ENCODE peak calls at places on chromosomes 6 and 20, in ten cellular contexts. One of them, this sample, is unnamed.

GRCh38 chr6:13528232-13528631 is 40.8 kb upstream of the GFOD1 start:
- DNase-seq in lung: no peak
- DNase-seq in coronary artery: no peak
- DNase-seq in IMR-90: no peak
- DNase-seq in H9: no peak
- DNase-seq in endothelial cell: no peak
- DNase-seq in nephron progenitor cell: no peak
- DNase-seq in body of pancreas: no peak
- DNase-seq in left ventricle myocardium inferior: no peak
- DNase-seq in WTC11: no peak
- DNase-seq in this sample: no peak

GRCh38 chr20:11585752-11586352 is 331.8 kb upstream of the BTBD3 start:
- DNase-seq in lung: no peak
- DNase-seq in coronary artery: no peak
- DNase-seq in IMR-90: peak
- DNase-seq in H9: no peak
- DNase-seq in endothelial cell: no peak
- DNase-seq in nephron progenitor cell: no peak
- DNase-seq in body of pancreas: no peak
- DNase-seq in left ventricle myocardium inferior: no peak
- DNase-seq in WTC11: no peak
- DNase-seq in this sample: no peak

GRCh38 chr20:21523895-21524294 is 10.0 kb upstream of the NKX2-2 start:
- DNase-seq in lung: no peak
- DNase-seq in coronary artery: peak
- DNase-seq in IMR-90: no peak
- DNase-seq in H9: no peak
- DNase-seq in endothelial cell: no peak
- DNase-seq in nephron progenitor cell: no peak
- DNase-seq in body of pancreas: no peak
- DNase-seq in left ventricle myocardium inferior: no peak
- DNase-seq in WTC11: no peak
- DNase-seq in this sample: no peak

GRCh38 chr6:45420909-45421699 is 43.4 kb upstream of the SUPT3H start:
- DNase-seq in lung: no peak
- DNase-seq in coronary artery: no peak
- DNase-seq in IMR-90: no peak
- DNase-seq in H9: no peak
- DNase-seq in endothelial cell: no peak
- DNase-seq in nephron progenitor cell: no peak
- DNase-seq in body of pancreas: no peak
- DNase-seq in left ventricle myocardium inferior: no peak
- DNase-seq in WTC11: no peak
- DNase-seq in this sample: peak

GRCh38 chr20:47502271-47502730 is 614 bp downstream of the NCOA3 start:
- DNase-seq in lung: no peak
- DNase-seq in coronary artery: no peak
- DNase-seq in IMR-90: peak
- DNase-seq in H9: no peak
- DNase-seq in endothelial cell: no peak
- DNase-seq in nephron progenitor cell: peak
- DNase-seq in body of pancreas: peak
- DNase-seq in left ventricle myocardium inferior: peak
- DNase-seq in WTC11: peak
- DNase-seq in this sample: no peak

GRCh38 chr6:157036245-157036681 is 259.1 kb downstream of the ARID1B start:
- DNase-seq in lung: peak
- DNase-seq in coronary artery: no peak
- DNase-seq in IMR-90: peak
- DNase-seq in H9: no peak
- DNase-seq in endothelial cell: no peak
- DNase-seq in nephron progenitor cell: no peak
- DNase-seq in body of pancreas: peak
- DNase-seq in left ventricle myocardium inferior: no peak
- DNase-seq in WTC11: no peak
- DNase-seq in this sample: no peak

GRCh38 chr20:10201321-10201870 is 17.2 kb upstream of the SNAP25 start:
- DNase-seq in lung: no peak
- DNase-seq in coronary artery: no peak
- DNase-seq in IMR-90: peak
- DNase-seq in H9: no peak
- DNase-seq in endothelial cell: no peak
- DNase-seq in nephron progenitor cell: no peak
- DNase-seq in body of pancreas: no peak
- DNase-seq in left ventricle myocardium inferior: no peak
- DNase-seq in WTC11: no peak
- DNase-seq in this sample: no peak

GRCh38 chr6:149031545-149032317 is 284.9 kb downstream of the UST start:
- DNase-seq in lung: no peak
- DNase-seq in coronary artery: no peak
- DNase-seq in IMR-90: peak
- DNase-seq in H9: no peak
- DNase-seq in endothelial cell: no peak
- DNase-seq in nephron progenitor cell: no peak
- DNase-seq in body of pancreas: peak
- DNase-seq in left ventricle myocardium inferior: no peak
- DNase-seq in WTC11: no peak
- DNase-seq in this sample: no peak

GRCh38 chr20:43949741-43950618 is 35.3 kb downstream of the TOX2 start:
- DNase-seq in lung: peak
- DNase-seq in coronary artery: no peak
- DNase-seq in IMR-90: no peak
- DNase-seq in H9: no peak
- DNase-seq in endothelial cell: no peak
- DNase-seq in nephron progenitor cell: no peak
- DNase-seq in body of pancreas: peak
- DNase-seq in left ventricle myocardium inferior: peak
- DNase-seq in WTC11: no peak
- DNase-seq in this sample: peak

GRCh38 chr20:59933849-59934585 is 580 bp upstream of the SYCP2 start:
- DNase-seq in lung: peak
- DNase-seq in coronary artery: peak
- DNase-seq in IMR-90: peak
- DNase-seq in H9: peak
- DNase-seq in endothelial cell: peak
- DNase-seq in nephron progenitor cell: peak
- DNase-seq in body of pancreas: peak
- DNase-seq in left ventricle myocardium inferior: peak
- DNase-seq in WTC11: peak
- DNase-seq in this sample: peak

GRCh38 chr6:11538049-11538798 is 675 bp downstream of the TMEM170B start:
- DNase-seq in lung: no peak
- DNase-seq in coronary artery: peak
- DNase-seq in IMR-90: no peak
- DNase-seq in H9: peak
- DNase-seq in endothelial cell: peak
- DNase-seq in nephron progenitor cell: peak
- DNase-seq in body of pancreas: peak
- DNase-seq in left ventricle myocardium inferior: peak
- DNase-seq in WTC11: peak
- DNase-seq in this sample: peak

GRCh38 chr6:11434565-11435326 is 102.8 kb upstream of the TMEM170B start:
- DNase-seq in lung: peak
- DNase-seq in coronary artery: no peak
- DNase-seq in IMR-90: peak
- DNase-seq in H9: no peak
- DNase-seq in endothelial cell: no peak
- DNase-seq in nephron progenitor cell: no peak
- DNase-seq in body of pancreas: peak
- DNase-seq in left ventricle myocardium inferior: no peak
- DNase-seq in WTC11: no peak
- DNase-seq in this sample: no peak

GRCh38 chr6:33197431-33198048 is 2.9 kb downstream of the RXRB start:
- DNase-seq in lung: peak
- DNase-seq in coronary artery: no peak
- DNase-seq in IMR-90: peak
- DNase-seq in H9: peak
- DNase-seq in endothelial cell: no peak
- DNase-seq in nephron progenitor cell: peak
- DNase-seq in body of pancreas: peak
- DNase-seq in left ventricle myocardium inferior: no peak
- DNase-seq in WTC11: peak
- DNase-seq in this sample: peak

DNA sequence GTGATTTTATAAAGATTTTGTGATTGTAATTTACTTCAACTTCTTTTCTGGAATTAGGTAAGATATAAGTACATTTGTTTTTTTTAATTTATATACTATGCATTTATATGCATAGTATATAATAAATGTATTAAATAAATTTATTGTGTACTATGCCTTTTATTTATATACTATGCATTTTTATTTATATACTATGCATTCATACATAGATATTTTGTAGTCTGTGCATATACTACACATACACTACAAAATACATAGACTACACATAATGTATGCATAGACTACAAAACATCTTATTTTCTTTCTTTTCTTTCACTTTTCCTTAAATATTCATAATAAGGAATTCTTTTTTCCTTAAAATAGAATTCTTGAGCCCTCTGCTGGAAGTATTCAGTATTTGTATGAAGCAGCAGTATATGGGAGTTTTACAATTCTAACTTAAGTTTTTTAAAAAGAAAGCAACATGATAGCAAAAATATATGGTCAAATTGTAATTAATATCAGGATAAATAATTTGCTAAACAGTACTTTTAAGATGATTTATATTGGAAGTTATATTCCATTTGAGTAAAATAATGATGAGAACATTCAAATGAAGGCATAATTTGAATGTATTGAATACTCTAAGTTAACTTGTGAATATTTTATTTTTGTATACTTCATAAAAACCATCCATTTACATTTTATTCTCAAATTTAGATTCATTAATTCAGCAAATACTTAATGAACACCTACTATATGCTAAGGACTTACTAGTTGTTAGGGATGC is 129.3 kb downstream of the KLHL32 start:
- DNase-seq in lung: no peak
- DNase-seq in coronary artery: no peak
- DNase-seq in IMR-90: peak
- DNase-seq in H9: no peak
- DNase-seq in endothelial cell: no peak
- DNase-seq in nephron progenitor cell: no peak
- DNase-seq in body of pancreas: no peak
- DNase-seq in left ventricle myocardium inferior: no peak
- DNase-seq in WTC11: no peak
- DNase-seq in this sample: no peak
- TF ChIP-seq CTCF in lung: no peak
- TF ChIP-seq CTCF in coronary artery: no peak
- TF ChIP-seq CTCF in IMR-90: peak
- TF ChIP-seq CTCF in H9: peak
- TF ChIP-seq CTCF in endothelial cell: peak
- TF ChIP-seq CTCF in nephron progenitor cell: peak
- TF ChIP-seq CTCF in body of pancreas: peak
- TF ChIP-seq CTCF in left ventricle myocardium inferior: peak
- TF ChIP-seq CTCF in WTC11: peak
- TF ChIP-seq CTCF in this sample: peak

GRCh38 chr6:88107241-88107640 is 58.9 kb downstream of the CNR1 start:
- DNase-seq in lung: no peak
- DNase-seq in coronary artery: no peak
- DNase-seq in IMR-90: no peak
- DNase-seq in H9: no peak
- DNase-seq in endothelial cell: no peak
- DNase-seq in nephron progenitor cell: no peak
- DNase-seq in body of pancreas: no peak
- DNase-seq in left ventricle myocardium inferior: no peak
- DNase-seq in WTC11: no peak
- DNase-seq in this sample: no peak

GRCh38 chr6:88105741-88106340 is 58.2 kb downstream of the SPACA1 start:
- DNase-seq in lung: no peak
- DNase-seq in coronary artery: no peak
- DNase-seq in IMR-90: no peak
- DNase-seq in H9: no peak
- DNase-seq in endothelial cell: no peak
- DNase-seq in nephron progenitor cell: no peak
- DNase-seq in body of pancreas: no peak
- DNase-seq in left ventricle myocardium inferior: no peak
- DNase-seq in WTC11: no peak
- DNase-seq in this sample: no peak
- TF ChIP-seq CTCF in lung: no peak
- TF ChIP-seq CTCF in coronary artery: no peak
- TF ChIP-seq CTCF in IMR-90: no peak
- TF ChIP-seq CTCF in H9: no peak
- TF ChIP-seq CTCF in endothelial cell: no peak
- TF ChIP-seq CTCF in nephron progenitor cell: no peak
- TF ChIP-seq CTCF in body of pancreas: no peak
- TF ChIP-seq CTCF in left ventricle myocardium inferior: no peak
- TF ChIP-seq CTCF in WTC11: no peak
- TF ChIP-seq CTCF in this sample: no peak

GRCh38 chr6:170505306-170505705 is 47.8 kb downstream of the PSMB1 start:
- DNase-seq in lung: no peak
- DNase-seq in coronary artery: no peak
- DNase-seq in IMR-90: no peak
- DNase-seq in H9: no peak
- DNase-seq in endothelial cell: no peak
- DNase-seq in nephron progenitor cell: no peak
- DNase-seq in body of pancreas: peak
- DNase-seq in left ventricle myocardium inferior: peak
- DNase-seq in WTC11: no peak
- DNase-seq in this sample: no peak
- TF ChIP-seq CTCF in lung: no peak
- TF ChIP-seq CTCF in coronary artery: no peak
- TF ChIP-seq CTCF in IMR-90: no peak
- TF ChIP-seq CTCF in H9: no peak
- TF ChIP-seq CTCF in endothelial cell: no peak
- TF ChIP-seq CTCF in nephron progenitor cell: no peak
- TF ChIP-seq CTCF in body of pancreas: no peak
- TF ChIP-seq CTCF in left ventricle myocardium inferior: no peak
- TF ChIP-seq CTCF in WTC11: no peak
- TF ChIP-seq CTCF in this sample: no peak

GRCh38 chr6:52686878-52687699 is 16.2 kb downstream of the TMEM14A start:
- DNase-seq in lung: no peak
- DNase-seq in coronary artery: no peak
- DNase-seq in IMR-90: no peak
- DNase-seq in H9: no peak
- DNase-seq in endothelial cell: no peak
- DNase-seq in nephron progenitor cell: no peak
- DNase-seq in body of pancreas: no peak
- DNase-seq in left ventricle myocardium inferior: no peak
- DNase-seq in WTC11: no peak
- DNase-seq in this sample: no peak

GRCh38 chr6:52694404-52694803 is 23.5 kb downstream of the TMEM14A start:
- DNase-seq in lung: no peak
- DNase-seq in coronary artery: no peak
- DNase-seq in IMR-90: no peak
- DNase-seq in H9: no peak
- DNase-seq in endothelial cell: no peak
- DNase-seq in nephron progenitor cell: no peak
- DNase-seq in body of pancreas: no peak
- DNase-seq in left ventricle myocardium inferior: no peak
- DNase-seq in WTC11: no peak
- DNase-seq in this sample: no peak

GRCh38 chr6:52689857-52690256 is 18.9 kb downstream of the TMEM14A start:
- DNase-seq in lung: no peak
- DNase-seq in coronary artery: no peak
- DNase-seq in IMR-90: no peak
- DNase-seq in H9: no peak
- DNase-seq in endothelial cell: no peak
- DNase-seq in nephron progenitor cell: no peak
- DNase-seq in body of pancreas: no peak
- DNase-seq in left ventricle myocardium inferior: no peak
- DNase-seq in WTC11: no peak
- DNase-seq in this sample: no peak

GRCh38 chr6:52693777-52694176 is 22.9 kb downstream of the TMEM14A start:
- DNase-seq in lung: no peak
- DNase-seq in coronary artery: no peak
- DNase-seq in IMR-90: no peak
- DNase-seq in H9: no peak
- DNase-seq in endothelial cell: no peak
- DNase-seq in nephron progenitor cell: no peak
- DNase-seq in body of pancreas: peak
- DNase-seq in left ventricle myocardium inferior: no peak
- DNase-seq in WTC11: no peak
- DNase-seq in this sample: no peak

GRCh38 chr6:52691718-52692117 is 20.8 kb downstream of the TMEM14A start:
- DNase-seq in lung: no peak
- DNase-seq in coronary artery: no peak
- DNase-seq in IMR-90: peak
- DNase-seq in H9: no peak
- DNase-seq in endothelial cell: no peak
- DNase-seq in nephron progenitor cell: no peak
- DNase-seq in body of pancreas: no peak
- DNase-seq in left ventricle myocardium inferior: no peak
- DNase-seq in WTC11: no peak
- DNase-seq in this sample: no peak
- TF ChIP-seq CTCF in lung: no peak
- TF ChIP-seq CTCF in coronary artery: no peak
- TF ChIP-seq CTCF in IMR-90: peak
- TF ChIP-seq CTCF in H9: no peak
- TF ChIP-seq CTCF in endothelial cell: no peak
- TF ChIP-seq CTCF in nephron progenitor cell: no peak
- TF ChIP-seq CTCF in body of pancreas: peak
- TF ChIP-seq CTCF in left ventricle myocardium inferior: no peak
- TF ChIP-seq CTCF in WTC11: no peak
- TF ChIP-seq CTCF in this sample: no peak